ENCODE peak calls at places on chromosomes 7 and 10, in eight cellular contexts. U is NCI-H2081; S is M059J; H is foreskin keratinocyte; A is activated naive CD4-positive, alpha-beta T cell; B is H54; N is effector memory CD8-positive, alpha-beta T cell; W is mesothelial cell of epicardium. E is an unnamed sample.

GRCh38 chr10:78203915-78204818 is 170.5 kb downstream of the RPS24 start:
- DNase-seq in U (peak; percentile 64), S (peak; percentile 55), H (no peak), A (no peak), B (no peak), N (no peak), W (no peak), E (no peak)

GRCh38 chr7:16504019-16504418 is 22.6 kb upstream of the LRRC72 start:
- DNase-seq in U (no peak), S (peak; percentile 62), H (no peak), A (no peak), B (no peak), N (no peak), W (no peak), E (no peak)

GRCh38 chr7:74178632-74179031 is 4.5 kb downstream of the EIF4H start:
- DNase-seq in U (no peak), S (no peak), H (peak; percentile 58), A (no peak), B (no peak), N (no peak), W (no peak), E (no peak)

GRCh38 chr7:320297-320696 is 30.3 kb downstream of the FOXL3 start:
- DNase-seq in U (no peak), S (no peak), H (no peak), A (no peak), B (no peak), N (no peak), W (no peak), E (no peak)

GRCh38 chr7:31860925-31861324 is 173.9 kb downstream of the PPP1R17 start:
- DNase-seq in U (no peak), S (peak; percentile 90), H (no peak), A (no peak), B (no peak), N (no peak), W (no peak), E (no peak)

GRCh38 chr10:29119374-29119773 is 169.5 kb upstream of the LYZL1 start:
- DNase-seq in U (no peak), S (peak; percentile 56), H (no peak), A (no peak), B (peak; percentile 14), N (no peak), W (no peak), E (peak; percentile 29)

GRCh38 chr10:100341953-100342626 is 4.9 kb upstream of the SCD start:
- DNase-seq in U (peak; percentile 24), S (peak; percentile 58), H (peak; percentile 53), A (no peak), B (peak; percentile 46), N (peak; percentile 37), W (no peak), E (peak; percentile 64)

GRCh38 chr10:7720478-7720877 is 17.4 kb downstream of the ITIH2 start:
- DNase-seq in U (no peak), S (no peak), H (no peak), A (no peak), B (no peak), N (no peak), W (no peak), E (no peak)

GRCh38 chr10:86350897-86351296 is 15.7 kb downstream of the GRID1 start:
- DNase-seq in U (no peak), S (no peak), H (no peak), A (no peak), B (no peak), N (no peak), W (no peak), E (no peak)

GRCh38 chr10:7408003-7408493 is 2.8 kb downstream of the SFMBT2 start:
- DNase-seq in U (no peak), S (no peak), H (peak; percentile 52), A (peak; percentile 38), B (no peak), N (no peak), W (no peak), E (no peak)

GRCh38 chr7:140358771-140359095 is 39.6 kb downstream of the SLC37A3 start:
- DNase-seq in U (no peak), S (no peak), H (no peak), A (no peak), B (no peak), N (peak; percentile 32), W (no peak), E (no peak)

GRCh38 chr7:106731207-106731606 is 70.2 kb upstream of the CCDC71L start:
- DNase-seq in U (no peak), S (peak; percentile 50), H (no peak), A (no peak), B (no peak), N (no peak), W (no peak), E (no peak)

GRCh38 chr7:1691601-1692499 is 21.8 kb downstream of the ELFN1 start:
- DNase-seq in U (no peak), S (peak; percentile 96), H (peak; percentile 33), A (no peak), B (no peak), N (no peak), W (peak; percentile 11), E (no peak)

GRCh38 chr7:25665346-25665745 is 437.1 kb upstream of the NPVF start:
- DNase-seq in U (no peak), S (no peak), H (peak; percentile 11), A (no peak), B (no peak), N (no peak), W (no peak), E (no peak)

GRCh38 chr10:97494151-97494550 is 4.1 kb downstream of the MMS19 start:
- DNase-seq in U (no peak), S (no peak), H (no peak), A (no peak), B (no peak), N (no peak), W (no peak), E (no peak)

GRCh38 chr7:102874166-102874829 is 38.5 kb upstream of the LRRC17 start:
- DNase-seq in U (no peak), S (peak; percentile 96), H (peak; percentile 90), A (no peak), B (peak; percentile 50), N (no peak), W (no peak), E (peak; percentile 65)

GRCh38 chr7:40873248-40873647 is 738.4 kb downstream of the SUGCT start:
- DNase-seq in U (no peak), S (no peak), H (no peak), A (no peak), B (no peak), N (no peak), W (no peak), E (no peak)

GRCh38 chr10:112794201-112794600 is 155.8 kb upstream of the TCF7L2 start:
- DNase-seq in U (no peak), S (no peak), H (no peak), A (no peak), B (no peak), N (no peak), W (no peak), E (no peak)

GRCh38 chr10:33981301-33981700 is 646.8 kb upstream of the NRP1 start:
- DNase-seq in U (no peak), S (no peak), H (no peak), A (no peak), B (no peak), N (no peak), W (no peak), E (no peak)

GRCh38 chr10:58027431-58027830 is 240.3 kb downstream of the IPMK start:
- DNase-seq in U (no peak), S (peak; percentile 8), H (no peak), A (no peak), B (no peak), N (no peak), W (no peak), E (no peak)

GRCh38 chr10:124339951-124340760 is 78.6 kb downstream of the OAT start:
- DNase-seq in U (no peak), S (peak; percentile 74), H (peak; percentile 68), A (no peak), B (no peak), N (no peak), W (no peak), E (no peak)

GRCh38 chr10:66552331-66552730 is 373.5 kb upstream of the LRRTM3 start:
- DNase-seq in U (no peak), S (no peak), H (no peak), A (no peak), B (no peak), N (no peak), W (no peak), E (no peak)

GRCh38 chr7:2197436-2198155 is 35.1 kb downstream of the MAD1L1 start:
- DNase-seq in U (no peak), S (no peak), H (no peak), A (no peak), B (no peak), N (no peak), W (no peak), E (no peak)